ENCODE peak calls at places on chromosomes 5 and 9, in nine cellular contexts. One of them, this sample, is unnamed.

GRCh38 chr5:113552620-113553019 is 39.1 kb downstream of the YTHDC2 start:
- DNase-seq in stomach: no peak
- DNase-seq in activated CD4-positive, alpha-beta T cell treated with anti-CD3 and anti-CD28 coated beads, Interleukin-2, amount 10 ng/mL, durations not matched to agents 7 days and 5 days: no peak
- DNase-seq in amniotic stem cell: no peak
- DNase-seq in left cardiac atrium: no peak
- DNase-seq in HFFc6: no peak
- DNase-seq in mucosa of gallbladder: no peak
- DNase-seq in endothelial cell: no peak
- DNase-seq in NCI-H510A treated with DMSO at 0.1 percent for 48 hours: no peak
- DNase-seq in this sample: no peak

GRCh38 chr5:132266836-132267160 is 9.3 kb downstream of the PDLIM4 start:
- DNase-seq in stomach: no peak
- DNase-seq in activated CD4-positive, alpha-beta T cell treated with anti-CD3 and anti-CD28 coated beads, Interleukin-2, amount 10 ng/mL, durations not matched to agents 7 days and 5 days: no peak
- DNase-seq in amniotic stem cell: no peak
- DNase-seq in left cardiac atrium: no peak
- DNase-seq in HFFc6: no peak
- DNase-seq in mucosa of gallbladder: no peak
- DNase-seq in endothelial cell: no peak
- DNase-seq in NCI-H510A treated with DMSO at 0.1 percent for 48 hours: no peak
- DNase-seq in this sample: no peak

GRCh38 chr5:32232441-32233219 is 58.5 kb upstream of the GOLPH3 start:
- DNase-seq in stomach: peak
- DNase-seq in activated CD4-positive, alpha-beta T cell treated with anti-CD3 and anti-CD28 coated beads, Interleukin-2, amount 10 ng/mL, durations not matched to agents 7 days and 5 days: peak
- DNase-seq in amniotic stem cell: peak
- DNase-seq in left cardiac atrium: peak
- DNase-seq in HFFc6: peak
- DNase-seq in mucosa of gallbladder: peak
- DNase-seq in endothelial cell: peak
- DNase-seq in NCI-H510A treated with DMSO at 0.1 percent for 48 hours: peak
- DNase-seq in this sample: peak

GRCh38 chr9:96107436-96107835 is 194.5 kb downstream of the HSD17B3 start:
- DNase-seq in stomach: no peak
- DNase-seq in activated CD4-positive, alpha-beta T cell treated with anti-CD3 and anti-CD28 coated beads, Interleukin-2, amount 10 ng/mL, durations not matched to agents 7 days and 5 days: no peak
- DNase-seq in amniotic stem cell: no peak
- DNase-seq in left cardiac atrium: no peak
- DNase-seq in HFFc6: no peak
- DNase-seq in mucosa of gallbladder: no peak
- DNase-seq in endothelial cell: no peak
- DNase-seq in NCI-H510A treated with DMSO at 0.1 percent for 48 hours: no peak
- DNase-seq in this sample: no peak

GRCh38 chr5:116536279-116537161 is 38.1 kb downstream of the SEMA6A start:
- DNase-seq in stomach: no peak
- DNase-seq in activated CD4-positive, alpha-beta T cell treated with anti-CD3 and anti-CD28 coated beads, Interleukin-2, amount 10 ng/mL, durations not matched to agents 7 days and 5 days: no peak
- DNase-seq in amniotic stem cell: no peak
- DNase-seq in left cardiac atrium: no peak
- DNase-seq in HFFc6: no peak
- DNase-seq in mucosa of gallbladder: peak
- DNase-seq in endothelial cell: no peak
- DNase-seq in NCI-H510A treated with DMSO at 0.1 percent for 48 hours: no peak
- DNase-seq in this sample: no peak

GRCh38 chr5:176819476-176819875 is 9.1 kb downstream of the UNC5A start:
- DNase-seq in stomach: no peak
- DNase-seq in activated CD4-positive, alpha-beta T cell treated with anti-CD3 and anti-CD28 coated beads, Interleukin-2, amount 10 ng/mL, durations not matched to agents 7 days and 5 days: no peak
- DNase-seq in amniotic stem cell: no peak
- DNase-seq in left cardiac atrium: no peak
- DNase-seq in HFFc6: no peak
- DNase-seq in mucosa of gallbladder: no peak
- DNase-seq in endothelial cell: no peak
- DNase-seq in NCI-H510A treated with DMSO at 0.1 percent for 48 hours: no peak
- DNase-seq in this sample: no peak

GRCh38 chr5:102617857-102618187 is 119.0 kb upstream of the SLCO6A1 start:
- DNase-seq in stomach: no peak
- DNase-seq in activated CD4-positive, alpha-beta T cell treated with anti-CD3 and anti-CD28 coated beads, Interleukin-2, amount 10 ng/mL, durations not matched to agents 7 days and 5 days: no peak
- DNase-seq in amniotic stem cell: no peak
- DNase-seq in left cardiac atrium: no peak
- DNase-seq in HFFc6: no peak
- DNase-seq in mucosa of gallbladder: no peak
- DNase-seq in endothelial cell: no peak
- DNase-seq in NCI-H510A treated with DMSO at 0.1 percent for 48 hours: no peak
- DNase-seq in this sample: no peak

GRCh38 chr5:176739461-176740051 is 70.8 kb upstream of the UNC5A start:
- DNase-seq in stomach: peak
- DNase-seq in activated CD4-positive, alpha-beta T cell treated with anti-CD3 and anti-CD28 coated beads, Interleukin-2, amount 10 ng/mL, durations not matched to agents 7 days and 5 days: no peak
- DNase-seq in amniotic stem cell: no peak
- DNase-seq in left cardiac atrium: no peak
- DNase-seq in HFFc6: no peak
- DNase-seq in mucosa of gallbladder: no peak
- DNase-seq in endothelial cell: peak
- DNase-seq in NCI-H510A treated with DMSO at 0.1 percent for 48 hours: peak
- DNase-seq in this sample: no peak

GRCh38 chr5:132257131-132258101 is at the start of gene PDLIM4:
- DNase-seq in stomach: no peak
- DNase-seq in activated CD4-positive, alpha-beta T cell treated with anti-CD3 and anti-CD28 coated beads, Interleukin-2, amount 10 ng/mL, durations not matched to agents 7 days and 5 days: no peak
- DNase-seq in amniotic stem cell: no peak
- DNase-seq in left cardiac atrium: peak
- DNase-seq in HFFc6: no peak
- DNase-seq in mucosa of gallbladder: no peak
- DNase-seq in endothelial cell: peak
- DNase-seq in NCI-H510A treated with DMSO at 0.1 percent for 48 hours: no peak
- DNase-seq in this sample: no peak

GRCh38 chr5:149141224-149141956 is at the start of gene ABLIM3:
- DNase-seq in stomach: peak
- DNase-seq in activated CD4-positive, alpha-beta T cell treated with anti-CD3 and anti-CD28 coated beads, Interleukin-2, amount 10 ng/mL, durations not matched to agents 7 days and 5 days: peak
- DNase-seq in amniotic stem cell: no peak
- DNase-seq in left cardiac atrium: peak
- DNase-seq in HFFc6: peak
- DNase-seq in mucosa of gallbladder: peak
- DNase-seq in endothelial cell: peak
- DNase-seq in NCI-H510A treated with DMSO at 0.1 percent for 48 hours: peak
- DNase-seq in this sample: no peak

GRCh38 chr9:113511047-113511521 is 47.6 kb downstream of the RGS3 start:
- DNase-seq in stomach: peak
- DNase-seq in activated CD4-positive, alpha-beta T cell treated with anti-CD3 and anti-CD28 coated beads, Interleukin-2, amount 10 ng/mL, durations not matched to agents 7 days and 5 days: no peak
- DNase-seq in amniotic stem cell: no peak
- DNase-seq in left cardiac atrium: peak
- DNase-seq in HFFc6: no peak
- DNase-seq in mucosa of gallbladder: no peak
- DNase-seq in endothelial cell: no peak
- DNase-seq in NCI-H510A treated with DMSO at 0.1 percent for 48 hours: no peak
- DNase-seq in this sample: no peak

GRCh38 chr5:172496671-172497371 is 42.5 kb upstream of the SH3PXD2B start:
- DNase-seq in stomach: no peak
- DNase-seq in activated CD4-positive, alpha-beta T cell treated with anti-CD3 and anti-CD28 coated beads, Interleukin-2, amount 10 ng/mL, durations not matched to agents 7 days and 5 days: no peak
- DNase-seq in amniotic stem cell: peak
- DNase-seq in left cardiac atrium: peak
- DNase-seq in HFFc6: peak
- DNase-seq in mucosa of gallbladder: peak
- DNase-seq in endothelial cell: no peak
- DNase-seq in NCI-H510A treated with DMSO at 0.1 percent for 48 hours: no peak
- DNase-seq in this sample: no peak

GRCh38 chr9:11349187-11349586 is 736.4 kb upstream of the PTPRD start:
- DNase-seq in stomach: no peak
- DNase-seq in activated CD4-positive, alpha-beta T cell treated with anti-CD3 and anti-CD28 coated beads, Interleukin-2, amount 10 ng/mL, durations not matched to agents 7 days and 5 days: no peak
- DNase-seq in amniotic stem cell: no peak
- DNase-seq in left cardiac atrium: no peak
- DNase-seq in HFFc6: no peak
- DNase-seq in mucosa of gallbladder: no peak
- DNase-seq in endothelial cell: no peak
- DNase-seq in NCI-H510A treated with DMSO at 0.1 percent for 48 hours: no peak
- DNase-seq in this sample: no peak

GRCh38 chr9:91111876-91112275 is 249.8 kb downstream of the AUH start:
- DNase-seq in stomach: no peak
- DNase-seq in activated CD4-positive, alpha-beta T cell treated with anti-CD3 and anti-CD28 coated beads, Interleukin-2, amount 10 ng/mL, durations not matched to agents 7 days and 5 days: no peak
- DNase-seq in amniotic stem cell: no peak
- DNase-seq in left cardiac atrium: no peak
- DNase-seq in HFFc6: no peak
- DNase-seq in mucosa of gallbladder: no peak
- DNase-seq in endothelial cell: no peak
- DNase-seq in NCI-H510A treated with DMSO at 0.1 percent for 48 hours: no peak
- DNase-seq in this sample: no peak

GRCh38 chr5:171496431-171496830 is 77.0 kb downstream of the FGF18 start:
- DNase-seq in stomach: no peak
- DNase-seq in activated CD4-positive, alpha-beta T cell treated with anti-CD3 and anti-CD28 coated beads, Interleukin-2, amount 10 ng/mL, durations not matched to agents 7 days and 5 days: no peak
- DNase-seq in amniotic stem cell: no peak
- DNase-seq in left cardiac atrium: no peak
- DNase-seq in HFFc6: no peak
- DNase-seq in mucosa of gallbladder: no peak
- DNase-seq in endothelial cell: no peak
- DNase-seq in NCI-H510A treated with DMSO at 0.1 percent for 48 hours: no peak
- DNase-seq in this sample: no peak

GRCh38 chr9:72324974-72325373 is 40.0 kb downstream of the ZFAND5 start:
- DNase-seq in stomach: no peak
- DNase-seq in activated CD4-positive, alpha-beta T cell treated with anti-CD3 and anti-CD28 coated beads, Interleukin-2, amount 10 ng/mL, durations not matched to agents 7 days and 5 days: no peak
- DNase-seq in amniotic stem cell: no peak
- DNase-seq in left cardiac atrium: no peak
- DNase-seq in HFFc6: no peak
- DNase-seq in mucosa of gallbladder: no peak
- DNase-seq in endothelial cell: no peak
- DNase-seq in NCI-H510A treated with DMSO at 0.1 percent for 48 hours: no peak
- DNase-seq in this sample: no peak

GRCh38 chr5:117590944-117591343 is 1016.3 kb upstream of the SEMA6A start:
- DNase-seq in stomach: no peak
- DNase-seq in activated CD4-positive, alpha-beta T cell treated with anti-CD3 and anti-CD28 coated beads, Interleukin-2, amount 10 ng/mL, durations not matched to agents 7 days and 5 days: no peak
- DNase-seq in amniotic stem cell: peak
- DNase-seq in left cardiac atrium: no peak
- DNase-seq in HFFc6: peak
- DNase-seq in mucosa of gallbladder: no peak
- DNase-seq in endothelial cell: no peak
- DNase-seq in NCI-H510A treated with DMSO at 0.1 percent for 48 hours: no peak
- DNase-seq in this sample: no peak

GRCh38 chr9:32128546-32128945 is 255.9 kb upstream of the ACO1 start:
- DNase-seq in stomach: no peak
- DNase-seq in activated CD4-positive, alpha-beta T cell treated with anti-CD3 and anti-CD28 coated beads, Interleukin-2, amount 10 ng/mL, durations not matched to agents 7 days and 5 days: no peak
- DNase-seq in amniotic stem cell: no peak
- DNase-seq in left cardiac atrium: no peak
- DNase-seq in HFFc6: no peak
- DNase-seq in mucosa of gallbladder: no peak
- DNase-seq in endothelial cell: no peak
- DNase-seq in NCI-H510A treated with DMSO at 0.1 percent for 48 hours: no peak
- DNase-seq in this sample: no peak

GRCh38 chr9:96289392-96289791 is 12.6 kb downstream of the HSD17B3 start:
- DNase-seq in stomach: no peak
- DNase-seq in activated CD4-positive, alpha-beta T cell treated with anti-CD3 and anti-CD28 coated beads, Interleukin-2, amount 10 ng/mL, durations not matched to agents 7 days and 5 days: no peak
- DNase-seq in amniotic stem cell: no peak
- DNase-seq in left cardiac atrium: no peak
- DNase-seq in HFFc6: no peak
- DNase-seq in mucosa of gallbladder: no peak
- DNase-seq in endothelial cell: no peak
- DNase-seq in NCI-H510A treated with DMSO at 0.1 percent for 48 hours: no peak
- DNase-seq in this sample: no peak

GRCh38 chr5:177378884-177379883 is 5.0 kb upstream of the SLC34A1 start:
- DNase-seq in stomach: no peak
- DNase-seq in activated CD4-positive, alpha-beta T cell treated with anti-CD3 and anti-CD28 coated beads, Interleukin-2, amount 10 ng/mL, durations not matched to agents 7 days and 5 days: no peak
- DNase-seq in amniotic stem cell: peak
- DNase-seq in left cardiac atrium: no peak
- DNase-seq in HFFc6: peak
- DNase-seq in mucosa of gallbladder: peak
- DNase-seq in endothelial cell: no peak
- DNase-seq in NCI-H510A treated with DMSO at 0.1 percent for 48 hours: peak
- DNase-seq in this sample: no peak

GRCh38 chr9:120385606-120386389 is 194.2 kb downstream of the CDK5RAP2 start:
- DNase-seq in stomach: no peak
- DNase-seq in activated CD4-positive, alpha-beta T cell treated with anti-CD3 and anti-CD28 coated beads, Interleukin-2, amount 10 ng/mL, durations not matched to agents 7 days and 5 days: no peak
- DNase-seq in amniotic stem cell: no peak
- DNase-seq in left cardiac atrium: no peak
- DNase-seq in HFFc6: no peak
- DNase-seq in mucosa of gallbladder: no peak
- DNase-seq in endothelial cell: no peak
- DNase-seq in NCI-H510A treated with DMSO at 0.1 percent for 48 hours: no peak
- DNase-seq in this sample: no peak

GRCh38 chr5:53243403-53243802 is 133.8 kb upstream of the MOCS2 start:
- DNase-seq in stomach: no peak
- DNase-seq in activated CD4-positive, alpha-beta T cell treated with anti-CD3 and anti-CD28 coated beads, Interleukin-2, amount 10 ng/mL, durations not matched to agents 7 days and 5 days: no peak
- DNase-seq in amniotic stem cell: no peak
- DNase-seq in left cardiac atrium: no peak
- DNase-seq in HFFc6: no peak
- DNase-seq in mucosa of gallbladder: no peak
- DNase-seq in endothelial cell: no peak
- DNase-seq in NCI-H510A treated with DMSO at 0.1 percent for 48 hours: no peak
- DNase-seq in this sample: no peak

GRCh38 chr5:127076730-127077129 is 3.4 kb upstream of the C5orf63 start:
- DNase-seq in stomach: no peak
- DNase-seq in activated CD4-positive, alpha-beta T cell treated with anti-CD3 and anti-CD28 coated beads, Interleukin-2, amount 10 ng/mL, durations not matched to agents 7 days and 5 days: no peak
- DNase-seq in amniotic stem cell: no peak
- DNase-seq in left cardiac atrium: peak
- DNase-seq in HFFc6: no peak
- DNase-seq in mucosa of gallbladder: no peak
- DNase-seq in endothelial cell: no peak
- DNase-seq in NCI-H510A treated with DMSO at 0.1 percent for 48 hours: no peak
- DNase-seq in this sample: no peak

GRCh38 chr5:103800728-103801127 is 238.1 kb upstream of the NUDT12 start:
- DNase-seq in stomach: no peak
- DNase-seq in activated CD4-positive, alpha-beta T cell treated with anti-CD3 and anti-CD28 coated beads, Interleukin-2, amount 10 ng/mL, durations not matched to agents 7 days and 5 days: no peak
- DNase-seq in amniotic stem cell: no peak
- DNase-seq in left cardiac atrium: no peak
- DNase-seq in HFFc6: no peak
- DNase-seq in mucosa of gallbladder: no peak
- DNase-seq in endothelial cell: no peak
- DNase-seq in NCI-H510A treated with DMSO at 0.1 percent for 48 hours: no peak
- DNase-seq in this sample: no peak

GRCh38 chr5:92402045-92402444 is 1018.9 kb upstream of the ARRDC3 start:
- DNase-seq in stomach: no peak
- DNase-seq in activated CD4-positive, alpha-beta T cell treated with anti-CD3 and anti-CD28 coated beads, Interleukin-2, amount 10 ng/mL, durations not matched to agents 7 days and 5 days: no peak
- DNase-seq in amniotic stem cell: no peak
- DNase-seq in left cardiac atrium: no peak
- DNase-seq in HFFc6: peak
- DNase-seq in mucosa of gallbladder: no peak
- DNase-seq in endothelial cell: no peak
- DNase-seq in NCI-H510A treated with DMSO at 0.1 percent for 48 hours: no peak
- DNase-seq in this sample: no peak

GRCh38 chr9:125700791-125701190 is 6.2 kb downstream of the MAPKAP1 start:
- DNase-seq in stomach: no peak
- DNase-seq in activated CD4-positive, alpha-beta T cell treated with anti-CD3 and anti-CD28 coated beads, Interleukin-2, amount 10 ng/mL, durations not matched to agents 7 days and 5 days: no peak
- DNase-seq in amniotic stem cell: no peak
- DNase-seq in left cardiac atrium: no peak
- DNase-seq in HFFc6: no peak
- DNase-seq in mucosa of gallbladder: no peak
- DNase-seq in endothelial cell: no peak
- DNase-seq in NCI-H510A treated with DMSO at 0.1 percent for 48 hours: peak
- DNase-seq in this sample: peak

GRCh38 chr9:123434619-123435240 is 78.7 kb downstream of the CRB2 start:
- DNase-seq in stomach: no peak
- DNase-seq in activated CD4-positive, alpha-beta T cell treated with anti-CD3 and anti-CD28 coated beads, Interleukin-2, amount 10 ng/mL, durations not matched to agents 7 days and 5 days: no peak
- DNase-seq in amniotic stem cell: no peak
- DNase-seq in left cardiac atrium: no peak
- DNase-seq in HFFc6: no peak
- DNase-seq in mucosa of gallbladder: no peak
- DNase-seq in endothelial cell: peak
- DNase-seq in NCI-H510A treated with DMSO at 0.1 percent for 48 hours: no peak
- DNase-seq in this sample: no peak

GRCh38 chr5:170493028-170493820 is 10.6 kb upstream of the KCNIP1 start:
- DNase-seq in stomach: no peak
- DNase-seq in activated CD4-positive, alpha-beta T cell treated with anti-CD3 and anti-CD28 coated beads, Interleukin-2, amount 10 ng/mL, durations not matched to agents 7 days and 5 days: no peak
- DNase-seq in amniotic stem cell: no peak
- DNase-seq in left cardiac atrium: no peak
- DNase-seq in HFFc6: no peak
- DNase-seq in mucosa of gallbladder: no peak
- DNase-seq in endothelial cell: no peak
- DNase-seq in NCI-H510A treated with DMSO at 0.1 percent for 48 hours: no peak
- DNase-seq in this sample: no peak

GRCh38 chr9:17148324-17148723 is 13.5 kb downstream of the CNTLN start:
- DNase-seq in stomach: no peak
- DNase-seq in activated CD4-positive, alpha-beta T cell treated with anti-CD3 and anti-CD28 coated beads, Interleukin-2, amount 10 ng/mL, durations not matched to agents 7 days and 5 days: no peak
- DNase-seq in amniotic stem cell: no peak
- DNase-seq in left cardiac atrium: no peak
- DNase-seq in HFFc6: no peak
- DNase-seq in mucosa of gallbladder: no peak
- DNase-seq in endothelial cell: no peak
- DNase-seq in NCI-H510A treated with DMSO at 0.1 percent for 48 hours: no peak
- DNase-seq in this sample: no peak

GRCh38 chr5:763998-764781 is 20.3 kb downstream of the ZDHHC11B start:
- DNase-seq in stomach: no peak
- DNase-seq in activated CD4-positive, alpha-beta T cell treated with anti-CD3 and anti-CD28 coated beads, Interleukin-2, amount 10 ng/mL, durations not matched to agents 7 days and 5 days: no peak
- DNase-seq in amniotic stem cell: no peak
- DNase-seq in left cardiac atrium: peak
- DNase-seq in HFFc6: no peak
- DNase-seq in mucosa of gallbladder: no peak
- DNase-seq in endothelial cell: no peak
- DNase-seq in NCI-H510A treated with DMSO at 0.1 percent for 48 hours: no peak
- DNase-seq in this sample: no peak